ENCODE peak calls at places on chromosomes 4 and X, in six cellular contexts. One of them, this sample, is unnamed.

GRCh38 chr4:156472624-156473023 is 499.0 kb downstream of the PDGFC start:
- DNase-seq in tibial artery: no peak
- DNase-seq in CD4-positive, alpha-beta T cell: no peak
- DNase-seq in endothelial cell of umbilical vein: no peak
- DNase-seq in colonic mucosa: no peak
- DNase-seq in fibroblast of lung: peak
- DNase-seq in this sample: no peak

GRCh38 chr4:187235456-187236170 is 512.0 kb upstream of the FAT1 start:
- DNase-seq in CD4-positive, alpha-beta T cell: no peak
- DNase-seq in tibial artery: no peak
- DNase-seq in fibroblast of lung: peak
- DNase-seq in endothelial cell of umbilical vein: no peak
- DNase-seq in colonic mucosa: no peak
- DNase-seq in this sample: no peak

GRCh38 chr4:1872918-1873269 is 1.7 kb downstream of the NSD2 start:
- DNase-seq in tibial artery: no peak
- DNase-seq in fibroblast of lung: peak
- DNase-seq in CD4-positive, alpha-beta T cell: no peak
- DNase-seq in endothelial cell of umbilical vein: peak
- DNase-seq in colonic mucosa: no peak
- DNase-seq in this sample: no peak

GRCh38 chrX:11759461-11760311 is 1.6 kb downstream of the MSL3 start:
- DNase-seq in CD4-positive, alpha-beta T cell: peak
- DNase-seq in endothelial cell of umbilical vein: peak
- DNase-seq in tibial artery: peak
- DNase-seq in colonic mucosa: peak
- DNase-seq in fibroblast of lung: peak
- DNase-seq in this sample: peak

GRCh38 chr4:6749340-6750171 is 33.0 kb upstream of the KIAA0232 start:
- DNase-seq in CD4-positive, alpha-beta T cell: no peak
- DNase-seq in endothelial cell of umbilical vein: peak
- DNase-seq in fibroblast of lung: peak
- DNase-seq in colonic mucosa: peak
- DNase-seq in tibial artery: peak
- DNase-seq in this sample: no peak

GRCh38 chr4:69196209-69196965 is 18.2 kb downstream of the UGT2B11 start:
- DNase-seq in endothelial cell of umbilical vein: no peak
- DNase-seq in tibial artery: no peak
- DNase-seq in CD4-positive, alpha-beta T cell: no peak
- DNase-seq in colonic mucosa: no peak
- DNase-seq in fibroblast of lung: no peak
- DNase-seq in this sample: no peak

GRCh38 chr4:87088188-87088587 is 132.2 kb downstream of the KLHL8 start:
- DNase-seq in colonic mucosa: no peak
- DNase-seq in CD4-positive, alpha-beta T cell: no peak
- DNase-seq in fibroblast of lung: no peak
- DNase-seq in tibial artery: no peak
- DNase-seq in endothelial cell of umbilical vein: no peak
- DNase-seq in this sample: no peak

GRCh38 chr4:185304944-185305690 is 90.6 kb downstream of the LRP2BP start:
- DNase-seq in fibroblast of lung: peak
- DNase-seq in endothelial cell of umbilical vein: peak
- DNase-seq in tibial artery: no peak
- DNase-seq in colonic mucosa: no peak
- DNase-seq in CD4-positive, alpha-beta T cell: no peak
- DNase-seq in this sample: no peak

GRCh38 chrX:136781180-136781797 is 557 bp upstream of the ARHGEF6 start:
- DNase-seq in fibroblast of lung: no peak
- DNase-seq in tibial artery: no peak
- DNase-seq in CD4-positive, alpha-beta T cell: no peak
- DNase-seq in endothelial cell of umbilical vein: peak
- DNase-seq in colonic mucosa: no peak
- DNase-seq in this sample: no peak

GRCh38 chr4:87117051-87117729 is 103.2 kb downstream of the KLHL8 start:
- DNase-seq in tibial artery: no peak
- DNase-seq in colonic mucosa: no peak
- DNase-seq in fibroblast of lung: no peak
- DNase-seq in endothelial cell of umbilical vein: no peak
- DNase-seq in CD4-positive, alpha-beta T cell: no peak
- DNase-seq in this sample: no peak

GRCh38 chrX:49287665-49288064 is 15.8 kb upstream of the GAGE10 start:
- DNase-seq in endothelial cell of umbilical vein: no peak
- DNase-seq in colonic mucosa: no peak
- DNase-seq in fibroblast of lung: no peak
- DNase-seq in tibial artery: no peak
- DNase-seq in CD4-positive, alpha-beta T cell: no peak
- DNase-seq in this sample: no peak

GRCh38 chr4:3199661-3200422 is 49.1 kb upstream of the MSANTD1 start:
- DNase-seq in tibial artery: peak
- DNase-seq in colonic mucosa: no peak
- DNase-seq in fibroblast of lung: no peak
- DNase-seq in CD4-positive, alpha-beta T cell: no peak
- DNase-seq in endothelial cell of umbilical vein: no peak
- DNase-seq in this sample: no peak

GRCh38 chr4:98421106-98421505 is 159.9 kb downstream of the RAP1GDS1 start:
- DNase-seq in fibroblast of lung: peak
- DNase-seq in endothelial cell of umbilical vein: no peak
- DNase-seq in tibial artery: no peak
- DNase-seq in CD4-positive, alpha-beta T cell: no peak
- DNase-seq in colonic mucosa: no peak
- DNase-seq in this sample: no peak

GRCh38 chrX:106912864-106913263 is 7.3 kb upstream of the CLDN2 start:
- DNase-seq in colonic mucosa: no peak
- DNase-seq in endothelial cell of umbilical vein: no peak
- DNase-seq in CD4-positive, alpha-beta T cell: no peak
- DNase-seq in fibroblast of lung: peak
- DNase-seq in tibial artery: no peak
- DNase-seq in this sample: no peak

GRCh38 chr4:909821-910220 is 22.3 kb downstream of the GAK start:
- DNase-seq in tibial artery: no peak
- DNase-seq in endothelial cell of umbilical vein: no peak
- DNase-seq in colonic mucosa: no peak
- DNase-seq in CD4-positive, alpha-beta T cell: no peak
- DNase-seq in fibroblast of lung: no peak
- DNase-seq in this sample: no peak

GRCh38 chr4:2813446-2814405 is 20.8 kb downstream of the SH3BP2 start:
- DNase-seq in colonic mucosa: no peak
- DNase-seq in tibial artery: no peak
- DNase-seq in fibroblast of lung: no peak
- DNase-seq in CD4-positive, alpha-beta T cell: no peak
- DNase-seq in endothelial cell of umbilical vein: no peak
- DNase-seq in this sample: no peak

GRCh38 chrX:113892401-113892800 is 691.5 kb upstream of the HTR2C start:
- DNase-seq in colonic mucosa: no peak
- DNase-seq in endothelial cell of umbilical vein: no peak
- DNase-seq in CD4-positive, alpha-beta T cell: no peak
- DNase-seq in fibroblast of lung: peak
- DNase-seq in tibial artery: no peak
- DNase-seq in this sample: peak

GRCh38 chr4:2258091-2259035 is 3.5 kb downstream of the MXD4 start:
- DNase-seq in CD4-positive, alpha-beta T cell: no peak
- DNase-seq in fibroblast of lung: no peak
- DNase-seq in colonic mucosa: peak
- DNase-seq in tibial artery: peak
- DNase-seq in endothelial cell of umbilical vein: no peak
- DNase-seq in this sample: no peak

GRCh38 chr4:157840630-157841029 is 332.2 kb downstream of the GASK1B start:
- DNase-seq in fibroblast of lung: no peak
- DNase-seq in tibial artery: no peak
- DNase-seq in endothelial cell of umbilical vein: no peak
- DNase-seq in CD4-positive, alpha-beta T cell: no peak
- DNase-seq in colonic mucosa: no peak
- DNase-seq in this sample: no peak

GRCh38 chr4:151459380-151459779 is 50.4 kb downstream of the FHIP1A start:
- DNase-seq in fibroblast of lung: no peak
- DNase-seq in colonic mucosa: no peak
- DNase-seq in endothelial cell of umbilical vein: no peak
- DNase-seq in tibial artery: no peak
- DNase-seq in CD4-positive, alpha-beta T cell: no peak
- DNase-seq in this sample: no peak

GRCh38 chr4:101345271-101345595 is 2.1 kb downstream of the PPP3CA start:
- DNase-seq in tibial artery: no peak
- DNase-seq in fibroblast of lung: peak
- DNase-seq in endothelial cell of umbilical vein: peak
- DNase-seq in colonic mucosa: no peak
- DNase-seq in CD4-positive, alpha-beta T cell: no peak
- DNase-seq in this sample: no peak

GRCh38 chrX:40201486-40201885 is 103.7 kb upstream of the BCOR start:
- DNase-seq in tibial artery: no peak
- DNase-seq in fibroblast of lung: no peak
- DNase-seq in CD4-positive, alpha-beta T cell: no peak
- DNase-seq in endothelial cell of umbilical vein: no peak
- DNase-seq in colonic mucosa: no peak
- DNase-seq in this sample: no peak

GRCh38 chr4:119652978-119653377 is 24.4 kb upstream of the PDE5A start:
- DNase-seq in tibial artery: no peak
- DNase-seq in colonic mucosa: no peak
- DNase-seq in CD4-positive, alpha-beta T cell: no peak
- DNase-seq in fibroblast of lung: peak
- DNase-seq in endothelial cell of umbilical vein: no peak
- DNase-seq in this sample: no peak

GRCh38 chr4:150007512-150007911 is 70.7 kb upstream of the DCLK2 start:
- DNase-seq in CD4-positive, alpha-beta T cell: no peak
- DNase-seq in fibroblast of lung: peak
- DNase-seq in endothelial cell of umbilical vein: no peak
- DNase-seq in tibial artery: no peak
- DNase-seq in colonic mucosa: no peak
- DNase-seq in this sample: no peak
- H3K27ac ChIP-seq in CD4-positive, alpha-beta T cell: no peak
- H3K27ac ChIP-seq in fibroblast of lung: no peak
- H3K27ac ChIP-seq in endothelial cell of umbilical vein: no peak
- H3K27ac ChIP-seq in tibial artery: no peak
- H3K27ac ChIP-seq in colonic mucosa: no peak
- H3K27ac ChIP-seq in this sample: no peak

GRCh38 chr4:154417358-154417673 is 74.3 kb downstream of the DCHS2 start:
- DNase-seq in CD4-positive, alpha-beta T cell: no peak
- DNase-seq in fibroblast of lung: no peak
- DNase-seq in endothelial cell of umbilical vein: peak
- DNase-seq in colonic mucosa: no peak
- DNase-seq in tibial artery: no peak
- DNase-seq in this sample: no peak
- H3K27ac ChIP-seq in CD4-positive, alpha-beta T cell: no peak
- H3K27ac ChIP-seq in fibroblast of lung: no peak
- H3K27ac ChIP-seq in endothelial cell of umbilical vein: no peak
- H3K27ac ChIP-seq in colonic mucosa: no peak
- H3K27ac ChIP-seq in tibial artery: peak
- H3K27ac ChIP-seq in this sample: no peak

GRCh38 chr4:39024311-39024865 is 7.8 kb downstream of the TMEM156 start:
- DNase-seq in tibial artery: no peak
- DNase-seq in endothelial cell of umbilical vein: no peak
- DNase-seq in CD4-positive, alpha-beta T cell: no peak
- DNase-seq in colonic mucosa: no peak
- DNase-seq in fibroblast of lung: no peak
- DNase-seq in this sample: no peak

GRCh38 chr4:39022241-39022640 is 10.0 kb downstream of the TMEM156 start:
- DNase-seq in tibial artery: no peak
- DNase-seq in fibroblast of lung: no peak
- DNase-seq in CD4-positive, alpha-beta T cell: no peak
- DNase-seq in endothelial cell of umbilical vein: no peak
- DNase-seq in colonic mucosa: no peak
- DNase-seq in this sample: no peak

GRCh38 chr4:39026096-39026495 is 6.1 kb downstream of the TMEM156 start:
- DNase-seq in endothelial cell of umbilical vein: no peak
- DNase-seq in colonic mucosa: no peak
- DNase-seq in CD4-positive, alpha-beta T cell: no peak
- DNase-seq in fibroblast of lung: no peak
- DNase-seq in tibial artery: no peak
- DNase-seq in this sample: no peak

GRCh38 chr4:39023059-39023458 is 9.2 kb downstream of the TMEM156 start:
- DNase-seq in tibial artery: no peak
- DNase-seq in endothelial cell of umbilical vein: no peak
- DNase-seq in fibroblast of lung: no peak
- DNase-seq in colonic mucosa: no peak
- DNase-seq in CD4-positive, alpha-beta T cell: no peak
- DNase-seq in this sample: no peak

DNA sequence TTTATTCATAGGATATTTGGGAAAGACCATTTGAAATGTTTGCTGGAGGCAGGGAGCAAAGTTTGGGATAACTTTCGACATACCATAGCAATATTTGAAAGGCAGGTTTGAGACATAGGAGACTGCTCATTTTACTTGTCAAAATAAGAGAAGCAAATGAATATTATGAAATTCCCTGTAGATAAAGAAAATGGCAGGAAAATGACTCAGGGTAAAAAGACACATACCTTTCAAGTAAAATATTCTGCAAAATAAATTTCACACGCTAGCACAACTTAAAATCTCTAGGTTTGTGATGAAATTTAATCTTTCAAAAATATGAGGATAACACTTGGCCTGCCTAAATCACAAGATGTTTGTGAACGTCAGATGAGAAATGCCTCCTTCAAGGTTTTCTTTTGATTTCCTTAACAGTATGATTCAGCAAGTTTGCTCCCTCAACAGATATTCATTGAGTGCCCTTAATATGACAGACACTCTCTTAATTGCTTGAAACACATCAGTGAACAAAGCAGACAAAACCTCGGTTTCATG is 6.6 kb downstream of the TMEM156 start:
- DNase-seq in fibroblast of lung: no peak
- DNase-seq in endothelial cell of umbilical vein: peak
- DNase-seq in tibial artery: no peak
- DNase-seq in colonic mucosa: no peak
- DNase-seq in CD4-positive, alpha-beta T cell: no peak
- DNase-seq in this sample: no peak
- H3K27ac ChIP-seq in fibroblast of lung: no peak
- H3K27ac ChIP-seq in endothelial cell of umbilical vein: peak
- H3K27ac ChIP-seq in tibial artery: no peak
- H3K27ac ChIP-seq in colonic mucosa: no peak
- H3K27ac ChIP-seq in CD4-positive, alpha-beta T cell: no peak
- H3K27ac ChIP-seq in this sample: peak

DNA sequence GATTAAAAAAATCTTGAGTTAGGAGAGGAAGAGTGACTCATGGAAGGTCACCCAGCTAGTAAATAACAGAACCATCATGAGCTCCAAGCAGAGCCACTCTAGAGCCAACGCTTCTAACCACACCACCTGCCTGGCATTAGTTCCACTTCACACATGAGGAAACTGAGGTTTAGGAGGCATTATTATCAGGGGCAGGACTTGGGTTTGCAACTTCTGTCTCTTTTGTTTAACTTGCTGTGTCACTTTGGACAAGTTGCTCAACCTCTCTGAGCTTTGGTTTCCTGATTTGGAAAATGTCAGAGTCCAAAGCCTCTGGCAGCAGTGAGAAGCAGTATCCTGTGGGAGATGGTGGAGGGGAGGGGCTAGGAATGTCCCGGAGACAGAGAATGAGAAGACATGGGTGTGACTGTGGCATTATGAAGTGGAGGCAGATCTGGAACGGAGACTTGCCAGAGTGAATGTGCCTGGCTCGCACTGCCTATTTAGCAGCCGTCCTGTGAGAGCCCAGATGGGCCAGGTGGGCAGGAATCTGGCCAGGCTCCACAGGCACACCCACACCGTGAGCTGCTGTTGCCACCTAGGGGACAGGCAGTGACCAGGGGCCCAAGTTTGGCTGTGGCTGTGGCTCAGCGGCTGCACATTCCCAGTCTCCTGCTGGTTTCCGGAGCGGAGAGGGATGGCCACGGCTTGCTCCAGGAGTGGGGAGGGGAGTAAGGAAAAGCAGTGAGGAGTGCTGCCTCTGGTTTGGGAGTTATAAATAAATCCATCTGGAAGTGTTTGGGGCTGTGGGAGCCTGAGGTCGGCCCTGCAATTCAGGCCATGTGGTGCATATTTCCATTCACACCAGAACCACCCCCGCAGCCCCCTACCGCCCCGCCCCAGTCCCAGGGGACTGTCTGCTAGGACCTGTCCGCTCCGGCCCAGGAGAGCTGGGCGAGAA is 93.4 kb downstream of the NHSL2 start:
- DNase-seq in fibroblast of lung: peak
- DNase-seq in endothelial cell of umbilical vein: peak
- DNase-seq in tibial artery: no peak
- DNase-seq in CD4-positive, alpha-beta T cell: no peak
- DNase-seq in colonic mucosa: no peak
- DNase-seq in this sample: no peak
- H3K27ac ChIP-seq in fibroblast of lung: no peak
- H3K27ac ChIP-seq in endothelial cell of umbilical vein: peak
- H3K27ac ChIP-seq in tibial artery: peak
- H3K27ac ChIP-seq in CD4-positive, alpha-beta T cell: no peak
- H3K27ac ChIP-seq in colonic mucosa: no peak
- H3K27ac ChIP-seq in this sample: no peak

This sample was measured in epithelial cell of prostate.